ENCODE peak calls at places on chromosomes 4 and X, in nine cellular contexts. U is activated B cell treated with CpG ODN at 0.5 μM for 24 hours, E is upper lobe of right lung, N is IMR-90, G is AG09319, J is GM10248, P is psoas muscle, B is astrocyte of the spinal cord, S is dorsolateral prefrontal cortex. K is an unnamed sample.

GRCh38 chrX:148698221-148698620 is 197.8 kb downstream of the AFF2 start:
- DNase-seq in P (no peak), S (no peak), U (no peak), J (no peak), E (no peak), N (no peak), B (no peak), G (no peak), K (no peak)

GRCh38 chr4:61373901-61374611 is 173.9 kb downstream of the ADGRL3 start:
- DNase-seq in G (no peak), J (no peak), E (no peak), U (no peak), P (no peak), S (no peak), N (peak; percentile 7), B (peak; percentile 54), K (no peak)

GRCh38 chr4:47031713-47032404 is 492 bp downstream of the GABRB1 start:
- DNase-seq in B (no peak), J (peak; percentile 27), N (no peak), G (no peak), E (no peak), U (no peak), P (no peak), S (peak; percentile 17), K (no peak)

GRCh38 chr4:57351716-57352115 is 241.5 kb upstream of the IGFBP7 start:
- DNase-seq in B (no peak), E (no peak), N (no peak), J (no peak), G (no peak), U (no peak), P (no peak), S (no peak), K (no peak)

GRCh38 chr4:165700855-165701254 is 172.2 kb upstream of the TLL1 start:
- DNase-seq in S (no peak), G (no peak), E (no peak), N (no peak), B (no peak), P (no peak), J (no peak), U (no peak), K (no peak)

GRCh38 chr4:173386751-173387150 is 12.2 kb downstream of the SCRG1 start:
- DNase-seq in S (no peak), E (no peak), U (no peak), P (no peak), G (no peak), J (no peak), N (no peak), B (no peak), K (no peak)

GRCh38 chrX:150690126-150690525 is 3.1 kb upstream of the MTMR1 start:
- DNase-seq in E (no peak), S (no peak), J (no peak), G (peak; percentile 45), N (peak; percentile 92), B (peak; percentile 93), P (no peak), U (no peak), K (no peak)

GRCh38 chr4:108172231-108172779 is 3.6 kb upstream of the LEF1 start:
- DNase-seq in S (no peak), E (peak; percentile 67), J (peak; percentile 54), G (no peak), U (peak; percentile 22), B (no peak), P (peak; percentile 48), N (no peak), K (no peak)

GRCh38 chrX:10379848-10380247 is 223.1 kb downstream of the CLCN4 start:
- DNase-seq in N (no peak), E (no peak), J (no peak), S (no peak), U (no peak), G (no peak), P (no peak), B (no peak), K (no peak)

GRCh38 chrX:68898661-68899060 is 69.8 kb downstream of the EFNB1 start:
- DNase-seq in G (no peak), S (no peak), E (no peak), J (no peak), N (no peak), B (no peak), P (no peak), U (no peak), K (no peak)

GRCh38 chrX:31608651-31609050 is 536.8 kb upstream of the FTHL17 start:
- DNase-seq in P (no peak), U (no peak), E (no peak), N (no peak), B (no peak), J (no peak), S (no peak), G (no peak), K (no peak)

GRCh38 chr4:13143704-13144103 is 340.4 kb downstream of the RAB28 start:
- DNase-seq in N (no peak), B (no peak), G (no peak), J (no peak), P (no peak), E (no peak), U (no peak), S (no peak), K (no peak)

GRCh38 chr4:55035892-55036291 is 89.5 kb downstream of the KDR start:
- DNase-seq in J (no peak), S (no peak), B (no peak), G (no peak), E (no peak), U (no peak), P (no peak), N (no peak), K (no peak)

GRCh38 chr4:140149851-140150635 is 3.9 kb downstream of the MAML3 start:
- DNase-seq in S (peak; percentile 55), N (peak; percentile 61), U (peak; percentile 30), B (peak; percentile 60), J (no peak), E (peak; percentile 88), P (peak; percentile 80), G (no peak), K (peak; percentile 48)

DNA sequence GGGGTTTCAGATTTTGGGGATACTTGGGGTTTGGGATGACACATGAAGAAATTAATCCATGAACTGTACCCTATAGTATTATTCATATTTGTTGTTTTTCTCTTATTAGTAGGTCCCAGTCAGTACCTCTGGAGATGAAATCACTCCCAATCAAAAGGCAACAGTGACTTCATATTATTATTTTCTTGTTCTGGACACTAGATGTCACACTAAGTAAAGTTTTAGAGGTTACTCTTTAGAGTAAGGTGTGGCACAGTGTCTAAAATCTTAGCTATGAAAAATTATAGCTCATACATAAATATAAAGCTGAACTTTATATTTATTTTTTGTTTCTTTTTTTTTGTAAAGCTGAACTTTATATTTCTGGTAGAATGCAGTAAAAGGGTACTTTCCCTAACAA is 35.1 kb downstream of the FAM114A1 start:
- DNase-seq in U (no peak), N (no peak), G (no peak), E (no peak), P (no peak), J (peak; percentile 56), B (peak; percentile 40), S (no peak), K (no peak)
- TF ChIP-seq CTCF in U (peak; percentile 45), N (peak; percentile 30), G (peak; percentile 12), E (peak; percentile 44), P (peak; percentile 50), J (peak; percentile 40), B (no peak), S (peak; percentile 54), K (peak; percentile 44)

GRCh38 chr4:109231331-109231730 is 71.1 kb downstream of the COL25A1 start:
- DNase-seq in J (no peak), U (no peak), N (no peak), B (no peak), S (no peak), P (no peak), G (no peak), E (no peak), K (no peak)
- TF ChIP-seq CTCF in J (no peak), U (no peak), N (no peak), B (no peak), S (no peak), P (no peak), G (no peak), E (no peak), K (no peak)

GRCh38 chr4:102734116-102734515 is 26.7 kb downstream of the MANBA start:
- DNase-seq in P (no peak), N (no peak), S (no peak), B (no peak), U (no peak), J (no peak), G (no peak), E (no peak), K (no peak)

GRCh38 chr4:102735578-102735977 is 25.2 kb downstream of the MANBA start:
- DNase-seq in E (no peak), P (no peak), U (no peak), B (no peak), G (no peak), S (no peak), N (no peak), J (no peak), K (no peak)

GRCh38 chr4:102734591-102735385 is 26.0 kb downstream of the MANBA start:
- DNase-seq in P (no peak), N (peak; percentile 84), B (peak; percentile 15), U (no peak), S (no peak), J (peak; percentile 69), G (no peak), E (no peak), K (peak; percentile 85)

GRCh38 chr4:102732678-102733445 is 27.9 kb downstream of the MANBA start:
- DNase-seq in B (no peak), J (no peak), N (no peak), E (no peak), G (no peak), S (no peak), P (no peak), U (no peak), K (no peak)

DNA sequence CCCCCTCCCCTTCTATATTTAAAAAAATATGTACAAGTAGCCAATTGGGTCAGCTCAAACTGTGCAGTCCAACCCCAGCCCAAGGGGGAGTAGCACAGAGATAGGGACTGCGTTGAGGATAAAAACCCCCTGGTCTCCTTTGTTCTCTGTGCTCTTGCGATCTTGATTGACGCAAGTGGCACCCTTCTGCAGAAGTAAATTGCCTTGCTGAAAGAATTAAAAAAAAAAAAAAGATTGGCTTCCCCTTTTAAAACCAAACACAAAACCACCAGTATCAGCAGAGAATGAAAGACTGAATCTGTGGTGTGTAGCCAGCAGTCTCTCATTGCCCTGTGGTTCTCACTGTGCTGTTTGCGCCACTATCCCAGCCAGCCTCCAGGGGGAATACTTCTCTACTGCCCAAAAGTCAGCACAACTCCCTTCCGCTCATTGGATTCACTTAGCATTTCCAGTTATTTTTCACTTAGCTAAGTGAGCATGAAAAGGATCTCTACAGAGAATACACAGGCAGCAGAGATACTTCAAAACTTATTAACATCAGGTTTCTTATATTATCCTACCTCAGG is 29.7 kb downstream of the MANBA start:
- DNase-seq in J (no peak), N (no peak), E (no peak), S (no peak), U (no peak), B (no peak), G (no peak), P (no peak), K (no peak)
- TF ChIP-seq CTCF in J (no peak), N (peak; percentile 4), E (no peak), S (no peak), U (no peak), B (peak; percentile 26), G (peak; percentile 3), P (no peak), K (peak; percentile 10)

DNA sequence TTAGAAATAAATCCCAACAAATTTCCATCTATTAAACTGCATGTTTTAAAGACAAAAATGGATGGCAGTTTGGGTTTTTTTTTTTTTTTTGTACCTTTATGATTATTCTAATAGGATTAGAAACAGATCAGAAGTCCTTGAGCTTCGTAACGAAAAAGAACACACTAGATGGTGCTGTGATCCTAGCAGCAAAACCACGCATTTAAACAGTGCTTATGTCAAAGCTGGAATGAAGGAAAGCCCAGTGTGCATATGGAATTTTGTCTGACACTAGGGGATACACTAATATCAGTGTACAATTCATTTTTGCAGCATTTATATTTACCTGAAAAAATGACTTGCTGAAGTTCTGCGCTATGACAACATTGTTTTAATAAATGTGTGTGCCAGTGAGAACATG is 229.1 kb downstream of the VEGFC start:
- DNase-seq in G (peak; percentile 8), B (no peak), U (no peak), J (no peak), N (peak; percentile 33), S (no peak), E (no peak), P (no peak), K (no peak)
- TF ChIP-seq CTCF in G (peak; percentile 34), B (peak; percentile 16), U (no peak), J (no peak), N (no peak), S (peak; percentile 11), E (no peak), P (peak; percentile 18), K (no peak)

K was measured in CD14-positive monocyte.